ENCODE peak calls at places on chromosomes 11 and 22, in eight cellular contexts. N, M, W, X, B, P, C and I are unnamed samples.

GRCh38 chr22:41822289-41823057 is 10.4 kb upstream of the SREBF2 start:
- DNase-seq in N (peak; percentile 64), M (no peak), W (peak; percentile 37), X (no peak), B (peak; percentile 62), P (no peak), C (peak; percentile 82), I (no peak)

GRCh38 chr11:99693941-99694492 is 673.3 kb downstream of the CNTN5 start:
- DNase-seq in N (no peak), M (no peak), W (peak; percentile 2), X (no peak), B (no peak), P (no peak), C (peak; percentile 94), I (no peak)

GRCh38 chr11:61694971-61695706 is 14.9 kb downstream of the DAGLA start:
- DNase-seq in N (no peak), M (no peak), W (peak; percentile 65), X (no peak), B (no peak), P (no peak), C (no peak), I (peak; percentile 62)

GRCh38 chr11:93861808-93862207 is 11.4 kb upstream of the VSTM5 start:
- DNase-seq in N (no peak), M (no peak), W (no peak), X (no peak), B (no peak), P (no peak), C (no peak), I (no peak)

GRCh38 chr22:17164392-17165024 is 5.4 kb upstream of the HDHD5 start:
- DNase-seq in N (no peak), M (no peak), W (no peak), X (no peak), B (peak; percentile 37), P (no peak), C (no peak), I (no peak)

GRCh38 chr11:65814131-65814959 is 19.4 kb upstream of the SNX32 start:
- DNase-seq in N (no peak), M (no peak), W (peak; percentile 58), X (no peak), B (no peak), P (no peak), C (peak; percentile 28), I (no peak)

GRCh38 chr11:72816404-72816990 is 2.3 kb downstream of the ATG16L2 start:
- DNase-seq in N (no peak), M (no peak), W (no peak), X (no peak), B (no peak), P (no peak), C (peak; percentile 18), I (no peak)

GRCh38 chr11:116500833-116501622 is 271.8 kb downstream of the BUD13 start:
- DNase-seq in N (no peak), M (no peak), W (no peak), X (no peak), B (no peak), P (no peak), C (no peak), I (no peak)

GRCh38 chr11:112584674-112585073 is 324.0 kb upstream of the PLET1 start:
- DNase-seq in N (no peak), M (no peak), W (no peak), X (no peak), B (no peak), P (no peak), C (no peak), I (no peak)

GRCh38 chr11:118953265-118953664 is 2.8 kb upstream of the UPK2 start:
- DNase-seq in N (no peak), M (no peak), W (no peak), X (no peak), B (no peak), P (no peak), C (peak; percentile 18), I (no peak)

GRCh38 chr11:134616048-134616447 is 204.0 kb upstream of the B3GAT1 start:
- DNase-seq in N (no peak), M (no peak), W (no peak), X (no peak), B (no peak), P (no peak), C (no peak), I (no peak)

GRCh38 chr11:112856133-112856532 is 105.1 kb upstream of the NCAM1 start:
- DNase-seq in N (no peak), M (no peak), W (no peak), X (no peak), B (no peak), P (no peak), C (no peak), I (no peak)

GRCh38 chr11:126282742-126283591 is at the start of gene TIRAP:
- DNase-seq in N (peak; percentile 41), M (peak; percentile 80), W (peak; percentile 71), X (peak; percentile 79), B (no peak), P (no peak), C (peak; percentile 42), I (peak; percentile 69)

GRCh38 chr11:11229691-11230090 is 123.4 kb downstream of the CSNK2A3 start:
- DNase-seq in N (no peak), M (no peak), W (no peak), X (no peak), B (no peak), P (no peak), C (peak; percentile 2), I (no peak)

GRCh38 chr11:30432716-30433115 is 109.8 kb downstream of the ARL14EP start:
- DNase-seq in N (no peak), M (no peak), W (no peak), X (no peak), B (no peak), P (no peak), C (no peak), I (no peak)

GRCh38 chr11:126751242-126751641 is 249.3 kb downstream of the KIRREL3 start:
- DNase-seq in N (no peak), M (no peak), W (no peak), X (no peak), B (no peak), P (no peak), C (peak; percentile 89), I (no peak)

GRCh38 chr11:133980665-133981064 is 23.9 kb upstream of the IGSF9B start:
- DNase-seq in N (no peak), M (no peak), W (no peak), X (no peak), B (no peak), P (no peak), C (no peak), I (no peak)

GRCh38 chr11:34161812-34162506 is 56.5 kb downstream of the NAT10 start:
- DNase-seq in N (no peak), M (no peak), W (no peak), X (no peak), B (no peak), P (no peak), C (peak; percentile 20), I (no peak)

GRCh38 chr11:132408877-132409276 is 1038.5 kb downstream of the NTM start:
- DNase-seq in N (no peak), M (no peak), W (no peak), X (no peak), B (no peak), P (no peak), C (no peak), I (no peak)

GRCh38 chr11:6320411-6321207 is at the start of gene CAVIN3:
- DNase-seq in N (peak; percentile 85), M (peak; percentile 90), W (peak; percentile 79), X (peak; percentile 89), B (peak; percentile 48), P (peak; percentile 27), C (peak; percentile 85), I (peak; percentile 91)
- TF ChIP-seq POLR2A in N (peak; percentile 48), M (no peak), W (peak; percentile 81), X (peak; percentile 29), B (peak; percentile 37), P (peak; percentile 76), C (peak; percentile 88), I (peak; percentile 51)

GRCh38 chr22:37193629-37194191 is 5.7 kb upstream of the C1QTNF6 start:
- DNase-seq in N (no peak), M (peak; percentile 40), W (peak; percentile 33), X (peak; percentile 19), B (no peak), P (no peak), C (peak; percentile 36), I (peak; percentile 56)
- H3K27ac ChIP-seq in N (peak overlapping the region; percentile 26), M (no peak overlapping the region), W (no peak overlapping the region), X (no peak overlapping the region), B (no peak overlapping the region), P (peak overlapping the region; percentile 57), C (no peak overlapping the region), I (peak overlapping the region; percentile 97)

GRCh38 chr22:20117656-20118571 is 888 bp upstream of the TRMT2A start:
- DNase-seq in N (no peak), M (no peak), W (peak; percentile 28), X (peak; percentile 67), B (no peak), P (no peak), C (peak; percentile 25), I (no peak)
- TF ChIP-seq POLR2A in N (no peak), M (no peak), W (no peak), X (no peak), B (no peak), P (no peak), C (no peak), I (no peak)

GRCh38 chr11:2443881-2444300 is 423 bp downstream of the TRPM5 start:
- DNase-seq in N (no peak), M (peak; percentile 53), W (peak; percentile 51), X (no peak), B (no peak), P (no peak), C (no peak), I (no peak)

GRCh38 chr11:2445948-2446551 is 1.2 kb downstream of the KCNQ1 start:
- DNase-seq in N (no peak), M (peak; percentile 46), W (peak; percentile 83), X (no peak), B (no peak), P (no peak), C (no peak), I (no peak)

GRCh38 chr11:2445107-2445947 is 519 bp downstream of the KCNQ1 start:
- DNase-seq in N (no peak), M (peak; percentile 58), W (peak; percentile 51), X (no peak), B (no peak), P (no peak), C (no peak), I (no peak)

GRCh38 chr11:2443406-2443805 is 908 bp downstream of the TRPM5 start:
- DNase-seq in N (no peak), M (peak; percentile 51), W (no peak), X (no peak), B (no peak), P (no peak), C (no peak), I (no peak)

DNA sequence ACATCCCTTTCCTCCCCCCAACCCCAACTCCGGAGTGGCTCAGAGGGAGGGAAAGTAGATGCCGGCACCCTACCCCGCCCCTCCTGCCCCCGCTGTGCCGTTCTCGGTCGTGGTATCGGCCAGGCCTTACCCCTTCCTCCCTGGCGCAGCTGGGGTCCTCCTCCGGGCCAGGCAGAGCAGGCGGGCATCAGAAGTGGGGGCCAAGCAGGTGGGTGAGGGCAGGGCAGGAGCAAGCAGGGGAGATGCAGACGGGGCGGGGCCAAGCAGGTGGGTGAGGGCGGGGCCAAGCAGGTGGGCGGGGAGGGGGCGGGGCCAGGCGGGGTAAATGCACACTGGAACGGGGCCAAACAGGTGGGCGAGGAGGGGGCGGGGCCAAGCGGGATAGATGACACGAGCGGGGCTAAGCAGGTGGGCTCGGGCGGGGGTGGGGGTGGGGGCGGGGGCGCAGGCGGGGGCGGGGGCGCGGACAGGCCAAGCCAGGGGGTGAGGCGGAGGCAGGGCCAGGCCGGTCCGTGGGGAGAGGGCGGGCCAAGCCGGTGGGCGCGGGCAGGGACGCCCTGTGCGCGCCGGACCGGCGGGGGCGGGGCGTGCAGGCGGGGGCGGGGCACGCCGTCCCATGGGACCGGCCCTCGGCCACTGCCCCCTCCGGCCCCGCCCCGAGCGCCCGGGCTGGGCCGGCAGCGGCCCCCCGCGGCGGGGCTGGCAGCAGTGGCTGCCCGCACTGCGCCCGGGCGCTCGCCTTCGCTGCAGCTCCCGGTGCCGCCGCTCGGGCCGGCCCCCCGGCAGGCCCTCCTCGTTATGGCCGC is at the start of the genes KCNQ1 and TRPM5:
- DNase-seq in N (no peak), M (peak; percentile 66), W (peak; percentile 84), X (no peak), B (peak; percentile 24), P (no peak), C (no peak), I (no peak)
- H3K27ac ChIP-seq in N (no peak within 1 kb of the TSS), M (no peak within 1 kb of the TSS), W (peak within 1 kb of the TSS; percentile 87), X (no peak within 1 kb of the TSS), B (peak within 1 kb of the TSS; percentile 24), P (no peak within 1 kb of the TSS), C (no peak within 1 kb of the TSS), I (no peak within 1 kb of the TSS)